ENCODE peak calls at places on chromosomes 16 and 17, in five cellular contexts. H is effector memory CD8-positive, alpha-beta T cell; R is HFFc6; C is activated naive CD4-positive, alpha-beta T cell; U is GM04503. N is an unnamed sample.

GRCh38 chr16:20873331-20873730 is 26.8 kb downstream of the DCUN1D3 start:
- DNase-seq in H (no peak), R (no peak), C (no peak), U (no peak), N (no peak)

GRCh38 chr17:61981323-61981722 is 53.5 kb upstream of the INTS2 start:
- DNase-seq in H (no peak), R (peak; percentile 36), C (no peak), U (no peak), N (no peak)

GRCh38 chr17:40900819-40901356 is 15.8 kb upstream of the KRT20 start:
- DNase-seq in H (no peak), R (no peak), C (no peak), U (no peak), N (no peak)

GRCh38 chr16:15643453-15644305 is 725 bp upstream of the MARF1 start:
- DNase-seq in H (no peak), R (peak; percentile 73), C (peak; percentile 20), U (no peak), N (no peak)

GRCh38 chr17:8692916-8693315 is 51.7 kb downstream of the CCDC42 start:
- DNase-seq in H (no peak), R (no peak), C (no peak), U (no peak), N (no peak)

GRCh38 chr16:4501071-4501478 is 24.9 kb downstream of the HMOX2 start:
- DNase-seq in H (no peak), R (no peak), C (no peak), U (no peak), N (no peak)

GRCh38 chr17:64256913-64257807 is 5.9 kb downstream of the TEX2 start:
- DNase-seq in H (no peak), R (no peak), C (no peak), U (no peak), N (no peak)

GRCh38 chr16:89923640-89924297 is 627 bp downstream of the TUBB3 start:
- DNase-seq in H (no peak), R (no peak), C (no peak), U (no peak), N (no peak)

GRCh38 chr16:6148361-6148760 is 1050.8 kb upstream of the EEF2KMT start:
- DNase-seq in H (no peak), R (no peak), C (no peak), U (no peak), N (no peak)

N was measured in immature natural killer cell.